ENCODE peak calls at places on chromosomes 7 and 10, in eight cellular contexts. C is A172; Z is nephron progenitor cell; B is putamen; X is NCI-H1105; P is tibial nerve; V is activated CD4-positive, alpha-beta T cell treated with anti-CD3 and anti-CD28 coated beads, Interleukin-2, amount 10 ng/mL, durations not matched to agents 7 days and 5 days; M is ureter. G is an unnamed sample.

GRCh38 chr7:3187378-3188040 is 113.5 kb upstream of the SDK1 start:
- DNase-seq in X (no peak), M (no peak), C (peak; percentile 30), Z (no peak), P (no peak), V (no peak), B (no peak), G (no peak)

GRCh38 chr7:142587578-142588191 is 161.6 kb upstream of the PRSS1 start:
- DNase-seq in M (no peak), C (peak; percentile 79), Z (no peak), B (no peak), X (no peak), P (no peak), V (peak; percentile 35), G (peak; percentile 65)

GRCh38 chr10:101015582-101015973 is 15.4 kb downstream of the PDZD7 start:
- DNase-seq in M (no peak), B (no peak), P (no peak), X (no peak), Z (no peak), V (no peak), C (no peak), G (no peak)

GRCh38 chr10:18140149-18140956 is at the start of gene CACNB2:
- DNase-seq in B (peak; percentile 80), P (no peak), Z (peak; percentile 79), V (no peak), X (peak; percentile 23), M (peak; percentile 77), C (no peak), G (peak; percentile 14)

GRCh38 chr10:70433581-70434280 is 7.8 kb downstream of the NODAL start:
- DNase-seq in X (no peak), B (no peak), Z (no peak), M (no peak), C (no peak), V (no peak), P (no peak), G (no peak)

GRCh38 chr10:93468532-93469213 is 13.5 kb downstream of the MYOF start:
- DNase-seq in B (no peak), P (no peak), M (no peak), X (no peak), V (no peak), Z (no peak), C (peak; percentile 98), G (peak; percentile 88)

GRCh38 chr7:152076940-152077933 is 51.8 kb downstream of the GALNT11 start:
- DNase-seq in C (no peak), M (no peak), Z (no peak), B (no peak), V (no peak), X (no peak), P (no peak), G (no peak)

GRCh38 chr7:131466735-131467365 is 89.6 kb downstream of the PODXL start:
- DNase-seq in V (no peak), M (no peak), X (no peak), P (no peak), C (no peak), Z (no peak), B (no peak), G (no peak)

GRCh38 chr7:41574377-41574776 is 128.5 kb downstream of the INHBA start:
- DNase-seq in B (no peak), M (no peak), X (no peak), Z (no peak), V (no peak), C (no peak), P (no peak), G (no peak)

GRCh38 chr7:96495751-96496216 is 173.9 kb upstream of the SLC25A13 start:
- DNase-seq in V (peak; percentile 19), C (no peak), P (no peak), Z (no peak), X (peak; percentile 74), B (no peak), M (no peak), G (no peak)

GRCh38 chr10:89651205-89651915 is 6.3 kb upstream of the PANK1 start:
- DNase-seq in P (no peak), V (no peak), M (no peak), Z (no peak), X (no peak), B (no peak), C (no peak), G (no peak)

GRCh38 chr7:17109017-17109416 is 189.4 kb upstream of the AHR start:
- DNase-seq in M (no peak), P (no peak), V (no peak), Z (no peak), X (no peak), B (no peak), C (peak; percentile 39), G (peak; percentile 31)

GRCh38 chr7:77674878-77675277 is 21.4 kb upstream of the RSBN1L start:
- DNase-seq in C (peak; percentile 75), X (no peak), M (no peak), Z (no peak), P (no peak), B (no peak), V (no peak), G (no peak)

GRCh38 chr7:73811760-73812168 is 19.0 kb upstream of the CLDN4 start:
- DNase-seq in P (no peak), B (no peak), M (peak; percentile 63), Z (peak; percentile 72), V (peak; percentile 60), X (peak; percentile 58), C (peak; percentile 77), G (no peak)

GRCh38 chr10:131675104-131675503 is 225.7 kb upstream of the PPP2R2D start:
- DNase-seq in X (no peak), B (no peak), M (no peak), C (no peak), P (no peak), Z (no peak), V (no peak), G (no peak)

GRCh38 chr7:133871757-133872156 is 255.4 kb upstream of the LRGUK start:
- DNase-seq in C (no peak), B (no peak), Z (no peak), M (no peak), V (no peak), X (no peak), P (no peak), G (no peak)

GRCh38 chr7:8254667-8255066 is 7.3 kb downstream of the ICA1 start:
- DNase-seq in M (no peak), B (no peak), C (no peak), P (no peak), Z (no peak), V (no peak), X (no peak), G (no peak)

GRCh38 chr7:151361193-151361959 is 19.8 kb downstream of the NUB1 start:
- DNase-seq in C (no peak), V (no peak), Z (no peak), X (no peak), B (no peak), M (no peak), P (no peak), G (no peak)

GRCh38 chr10:116998172-116998571 is 6.8 kb downstream of the SHTN1 start:
- DNase-seq in C (no peak), Z (no peak), P (no peak), M (no peak), X (no peak), B (no peak), V (no peak), G (no peak)

GRCh38 chr7:75531359-75531821 is 39.3 kb downstream of the SPDYE5 start:
- DNase-seq in M (no peak), C (peak; percentile 69), V (no peak), P (no peak), B (no peak), X (no peak), Z (no peak), G (peak; percentile 8)

GRCh38 chr10:6704891-6705290 is 124.8 kb upstream of the PRKCQ start:
- DNase-seq in M (no peak), B (no peak), C (no peak), P (no peak), X (no peak), Z (no peak), V (no peak), G (no peak)

GRCh38 chr10:58017719-58018367 is 249.9 kb downstream of the IPMK start:
- DNase-seq in X (no peak), B (no peak), M (no peak), V (no peak), C (peak; percentile 88), P (no peak), Z (no peak), G (peak; percentile 30)

GRCh38 chr7:114422478-114423217 is 8.0 kb downstream of the FOXP2 start:
- DNase-seq in C (no peak), B (no peak), V (no peak), X (no peak), P (no peak), Z (no peak), M (no peak), G (peak; percentile 33)